ENCODE peak calls at places on chromosomes 16 and 17, in four cellular contexts. One of them, this sample, is unnamed.

GRCh38 chr16:70437582-70438324 is 1.1 kb downstream of the ST3GAL2 start:
- DNase-seq in WTC11: no peak
- DNase-seq in HepG2: no peak
- DNase-seq in K562: peak; percentile 13
- DNase-seq in this sample: no peak

GRCh38 chr16:88569614-88569984 is 604 bp upstream of the ZC3H18 start:
- DNase-seq in WTC11: peak; percentile 34
- DNase-seq in HepG2: peak; percentile 34
- DNase-seq in K562: peak; percentile 55
- DNase-seq in this sample: no peak

GRCh38 chr16:14320406-14320805 is 249.3 kb downstream of the MRTFB start:
- DNase-seq in WTC11: no peak
- DNase-seq in HepG2: no peak
- DNase-seq in K562: no peak
- DNase-seq in this sample: no peak

GRCh38 chr17:57622886-57623433 is 122.1 kb downstream of the CCDC182 start:
- DNase-seq in WTC11: no peak
- DNase-seq in HepG2: peak; percentile 43
- DNase-seq in K562: no peak
- DNase-seq in this sample: peak; percentile 21

GRCh38 chr16:86462334-86463084 is 47.8 kb upstream of the FOXF1 start:
- DNase-seq in WTC11: no peak
- DNase-seq in HepG2: no peak
- DNase-seq in K562: no peak
- DNase-seq in this sample: no peak

GRCh38 chr16:72561-73537 is at the start of gene RHBDF1:
- DNase-seq in WTC11: peak; percentile 74
- DNase-seq in HepG2: no peak
- DNase-seq in K562: peak; percentile 90
- DNase-seq in this sample: peak; percentile 68

GRCh38 chr17:37490638-37491614 is 1.2 kb downstream of the DUSP14 start:
- DNase-seq in WTC11: peak; percentile 41
- DNase-seq in HepG2: peak; percentile 64
- DNase-seq in K562: peak; percentile 52
- DNase-seq in this sample: peak; percentile 33

GRCh38 chr17:36498560-36499300 is 12.2 kb downstream of the ZNHIT3 start:
- DNase-seq in WTC11: no peak
- DNase-seq in HepG2: no peak
- DNase-seq in K562: peak; percentile 8
- DNase-seq in this sample: no peak

GRCh38 chr16:12120331-12120981 is 143.9 kb downstream of the SNX29 start:
- DNase-seq in WTC11: no peak
- DNase-seq in HepG2: no peak
- DNase-seq in K562: no peak
- DNase-seq in this sample: peak; percentile 71

GRCh38 chr17:57724038-57724728 is 20.9 kb downstream of the CCDC182 start:
- DNase-seq in WTC11: no peak
- DNase-seq in HepG2: no peak
- DNase-seq in K562: no peak
- DNase-seq in this sample: no peak

GRCh38 chr17:67245073-67245693 is at the start of gene HELZ:
- DNase-seq in WTC11: peak; percentile 63
- DNase-seq in HepG2: peak; percentile 92
- DNase-seq in K562: peak; percentile 87
- DNase-seq in this sample: peak; percentile 85

GRCh38 chr17:19344311-19345066 is 18.0 kb downstream of the B9D1 start:
- DNase-seq in WTC11: peak; percentile 9
- DNase-seq in HepG2: no peak
- DNase-seq in K562: no peak
- DNase-seq in this sample: no peak

GRCh38 chr17:29855686-29856085 is 74.3 kb downstream of the SSH2 start:
- DNase-seq in WTC11: no peak
- DNase-seq in HepG2: no peak
- DNase-seq in K562: no peak
- DNase-seq in this sample: no peak

GRCh38 chr16:22232277-22233049 is 26.4 kb downstream of the EEF2K start:
- DNase-seq in WTC11: no peak
- DNase-seq in HepG2: peak; percentile 93
- DNase-seq in K562: no peak
- DNase-seq in this sample: peak; percentile 52

GRCh38 chr16:52071101-52071500 is 475.8 kb downstream of the TOX3 start:
- DNase-seq in WTC11: no peak
- DNase-seq in HepG2: no peak
- DNase-seq in K562: no peak
- DNase-seq in this sample: no peak

GRCh38 chr16:64397945-64398508 is 723.8 kb downstream of the CDH11 start:
- DNase-seq in WTC11: no peak
- DNase-seq in HepG2: no peak
- DNase-seq in K562: no peak
- DNase-seq in this sample: no peak

GRCh38 chr16:82584553-82585152 is 42.1 kb upstream of the CDH13 start:
- DNase-seq in WTC11: no peak
- DNase-seq in HepG2: no peak
- DNase-seq in K562: no peak
- DNase-seq in this sample: no peak

GRCh38 chr17:27207073-27207511 is 86.8 kb upstream of the WSB1 start:
- DNase-seq in WTC11: no peak
- DNase-seq in HepG2: no peak
- DNase-seq in K562: no peak
- DNase-seq in this sample: no peak

GRCh38 chr16:80969114-80969484 is 37.6 kb downstream of the CMC2 start:
- DNase-seq in WTC11: no peak
- DNase-seq in HepG2: no peak
- DNase-seq in K562: no peak
- DNase-seq in this sample: no peak

GRCh38 chr16:49603956-49604355 is 230.4 kb downstream of the C16orf78 start:
- DNase-seq in WTC11: no peak
- DNase-seq in HepG2: no peak
- DNase-seq in K562: no peak
- DNase-seq in this sample: no peak

GRCh38 chr16:50953266-50953665 is 197.8 kb downstream of the SALL1 start:
- DNase-seq in WTC11: no peak
- DNase-seq in HepG2: no peak
- DNase-seq in K562: no peak
- DNase-seq in this sample: no peak

GRCh38 chr17:42659079-42659931 is at the start of gene TUBG2:
- DNase-seq in WTC11: peak; percentile 96
- DNase-seq in HepG2: peak; percentile 92
- DNase-seq in K562: no peak
- DNase-seq in this sample: peak; percentile 87
- TF ChIP-seq ELF4 in WTC11: no peak
- TF ChIP-seq ELF4 in HepG2: no peak
- TF ChIP-seq ELF4 in K562: no peak
- TF ChIP-seq ELF4 in this sample: no peak

DNA sequence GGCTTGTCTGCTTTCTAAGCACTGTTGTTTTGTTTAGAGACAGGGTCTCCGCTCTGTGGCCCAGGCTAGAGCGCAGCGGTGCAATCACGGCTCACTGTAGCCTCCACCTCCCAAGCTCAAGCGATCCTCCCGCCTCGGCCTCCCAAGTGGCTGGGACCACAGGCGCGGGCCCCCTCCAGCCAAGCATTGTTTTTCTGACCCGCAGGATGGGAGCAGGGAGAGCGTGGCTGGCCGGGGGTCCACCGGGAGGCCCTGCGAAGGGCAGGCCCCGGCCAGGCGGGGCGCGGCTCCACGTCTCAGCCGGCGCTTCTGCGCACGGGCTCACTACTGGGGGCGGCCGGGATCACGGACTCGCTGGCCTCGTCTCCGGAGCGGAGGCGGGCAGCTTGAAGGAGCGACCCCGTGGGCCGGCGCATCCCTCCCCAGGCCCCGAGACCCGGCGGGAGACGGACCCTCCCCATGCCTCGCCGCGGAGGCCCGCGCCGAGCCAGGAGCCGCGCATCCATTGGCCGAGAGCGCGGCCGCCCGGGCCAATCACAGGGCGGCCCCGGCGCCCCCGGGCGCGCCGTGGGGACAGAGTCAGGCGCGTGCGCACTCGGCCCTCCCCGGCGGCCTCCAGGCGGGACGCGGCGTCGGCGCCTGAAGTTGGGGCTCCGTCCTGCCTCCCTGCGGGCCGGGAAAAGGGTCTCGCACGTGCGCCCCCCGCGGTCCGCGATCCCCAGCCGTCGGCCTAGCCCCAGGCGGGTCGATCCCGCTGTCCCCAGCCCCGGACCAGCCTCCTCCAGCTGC is 24.9 kb downstream of the ACTG1 start:
- DNase-seq in WTC11: peak; percentile 69
- DNase-seq in HepG2: peak; percentile 58
- DNase-seq in K562: peak; percentile 95
- DNase-seq in this sample: peak; percentile 95
- TF ChIP-seq ELF4 in WTC11: no peak
- TF ChIP-seq ELF4 in HepG2: no peak
- TF ChIP-seq ELF4 in K562: no peak
- TF ChIP-seq ELF4 in this sample: no peak

DNA sequence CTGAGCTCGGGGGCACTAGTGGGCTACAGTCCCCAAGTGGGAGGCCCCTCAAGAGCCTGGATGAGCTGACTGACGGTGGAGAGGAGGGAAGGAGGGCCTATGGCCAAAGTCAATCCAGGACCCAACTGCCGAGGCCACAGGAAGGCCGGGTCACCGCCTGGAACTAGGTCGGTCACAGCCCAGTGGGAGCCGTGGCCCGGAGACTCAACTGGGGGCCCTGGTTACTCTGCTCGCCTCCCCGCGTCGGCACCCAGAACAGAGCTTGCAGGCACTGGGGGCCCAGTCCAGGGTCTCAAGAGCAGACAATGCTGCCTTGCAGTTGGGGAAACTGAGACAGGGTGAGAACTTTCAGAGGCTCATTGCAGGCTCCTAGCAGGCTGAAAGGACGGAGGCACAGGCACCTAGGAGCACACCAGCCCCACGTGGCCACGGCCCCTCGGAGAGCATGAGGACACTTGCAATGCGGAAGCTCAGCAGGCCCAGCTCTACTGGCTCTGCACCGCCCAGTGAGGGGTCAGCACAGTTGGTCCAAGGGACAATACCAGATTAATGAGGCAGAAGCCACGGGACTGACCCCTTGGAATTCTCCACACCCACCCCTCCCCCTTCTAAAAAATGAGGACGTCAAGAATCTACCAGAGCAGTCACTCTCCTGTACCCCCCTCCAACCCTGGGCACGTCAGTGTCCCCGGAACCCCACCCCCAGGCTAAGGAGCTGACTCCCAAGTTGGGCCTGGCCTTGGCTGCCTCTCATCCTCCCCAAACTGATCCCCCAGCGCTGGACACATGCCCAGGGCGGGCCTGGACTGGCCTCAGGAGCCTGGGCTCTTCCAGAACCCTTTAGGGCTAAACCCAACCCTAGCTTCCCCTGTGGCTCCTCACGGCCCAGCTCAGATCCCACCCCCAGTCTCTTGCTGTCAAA is 2.2 kb downstream of the HS3ST6 start:
- DNase-seq in WTC11: no peak
- DNase-seq in HepG2: no peak
- DNase-seq in K562: no peak
- DNase-seq in this sample: no peak
- TF ChIP-seq ELF4 in WTC11: no peak
- TF ChIP-seq ELF4 in HepG2: no peak
- TF ChIP-seq ELF4 in K562: no peak
- TF ChIP-seq ELF4 in this sample: no peak

DNA sequence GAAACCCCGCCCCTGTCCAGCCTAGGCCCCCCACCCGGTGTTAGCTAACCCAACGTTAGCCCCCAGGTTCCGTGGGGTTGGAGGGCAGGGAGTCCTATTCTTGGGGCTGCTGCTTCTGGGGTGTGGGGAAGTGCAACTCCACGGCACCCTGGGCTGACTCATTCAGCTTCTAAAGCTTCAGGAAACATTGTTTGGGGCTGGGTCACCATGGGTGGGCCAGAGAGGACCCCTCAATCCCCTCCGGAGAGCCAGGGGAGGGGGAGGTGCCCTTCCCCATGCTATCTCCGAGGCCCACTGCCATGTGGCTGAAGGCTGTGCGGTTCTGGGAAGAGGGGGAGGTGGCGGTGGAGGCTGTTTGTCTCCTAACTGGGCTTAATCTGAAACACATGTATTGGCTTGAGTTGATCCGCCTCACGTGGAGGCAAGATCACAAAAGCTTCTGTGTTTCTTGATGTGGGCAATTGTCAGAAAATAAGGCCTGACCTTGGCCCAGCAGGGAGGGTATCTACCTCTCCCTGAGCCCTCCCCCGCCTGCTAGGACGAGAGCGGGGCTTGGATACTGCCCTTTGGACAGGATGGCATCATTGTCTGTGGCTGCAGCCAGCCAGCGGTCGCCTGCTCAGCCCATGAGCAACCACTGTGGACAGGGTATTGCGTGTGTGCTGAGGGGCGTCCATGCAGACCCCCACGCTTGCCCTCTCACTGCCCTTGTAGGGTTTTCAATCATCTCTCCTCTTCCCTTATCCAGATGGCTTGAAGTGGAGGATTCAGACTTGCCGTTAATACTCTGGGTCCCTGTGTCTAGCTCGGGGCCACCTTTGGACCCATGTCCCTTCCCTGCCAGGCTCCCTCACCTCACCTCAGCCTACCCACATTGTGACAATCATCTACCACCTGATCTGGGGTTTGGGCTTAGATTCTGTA is 1.3 kb downstream of the SERPINF1 start:
- DNase-seq in WTC11: no peak
- DNase-seq in HepG2: peak; percentile 99
- DNase-seq in K562: peak; percentile 68
- DNase-seq in this sample: no peak
- TF ChIP-seq ELF4 in WTC11: no peak
- TF ChIP-seq ELF4 in HepG2: no peak
- TF ChIP-seq ELF4 in K562: no peak
- TF ChIP-seq ELF4 in this sample: no peak

GRCh38 chr16:68902376-68903345 is 59.3 kb downstream of the TANGO6 start:
- DNase-seq in WTC11: peak; percentile 54
- DNase-seq in HepG2: peak; percentile 63
- DNase-seq in K562: peak; percentile 43
- DNase-seq in this sample: peak; percentile 49
- TF ChIP-seq ELF4 in WTC11: no peak
- TF ChIP-seq ELF4 in HepG2: no peak
- TF ChIP-seq ELF4 in K562: no peak
- TF ChIP-seq ELF4 in this sample: no peak